ENCODE peak calls at places on chromosomes 6 and 20, in nine cellular contexts. One of them, this sample, is unnamed. For H3K27me3, the result is how much of the 10 kb centered on the place peaks cover.

GRCh38 chr6:165985926-165986646 is 181.6 kb downstream of the TBXT start:
- DNase-seq in psoas muscle: no peak
- DNase-seq in lung: no peak
- DNase-seq in right lobe of liver: no peak
- DNase-seq in fibroblast of lung: no peak
- DNase-seq in cardiac muscle cell: peak
- DNase-seq in breast epithelium: no peak
- DNase-seq in CD4-positive, alpha-beta T cell: no peak
- DNase-seq in ascending aorta: no peak
- DNase-seq in this sample: no peak

GRCh38 chr20:62367483-62368302 is 581 bp upstream of the LAMA5 start:
- DNase-seq in psoas muscle: peak
- DNase-seq in lung: no peak
- DNase-seq in right lobe of liver: peak
- DNase-seq in fibroblast of lung: no peak
- DNase-seq in cardiac muscle cell: peak
- DNase-seq in breast epithelium: no peak
- DNase-seq in CD4-positive, alpha-beta T cell: no peak
- DNase-seq in ascending aorta: no peak
- DNase-seq in this sample: no peak

GRCh38 chr6:142302427-142303190 is 802 bp downstream of the ADGRG6 start:
- DNase-seq in psoas muscle: no peak
- DNase-seq in lung: peak
- DNase-seq in right lobe of liver: no peak
- DNase-seq in fibroblast of lung: no peak
- DNase-seq in cardiac muscle cell: no peak
- DNase-seq in breast epithelium: peak
- DNase-seq in CD4-positive, alpha-beta T cell: no peak
- DNase-seq in ascending aorta: no peak
- DNase-seq in this sample: no peak

GRCh38 chr20:14583413-14583812 is 246.0 kb upstream of the FLRT3 start:
- DNase-seq in psoas muscle: no peak
- DNase-seq in lung: no peak
- DNase-seq in right lobe of liver: no peak
- DNase-seq in fibroblast of lung: no peak
- DNase-seq in cardiac muscle cell: no peak
- DNase-seq in breast epithelium: no peak
- DNase-seq in CD4-positive, alpha-beta T cell: no peak
- DNase-seq in ascending aorta: no peak
- DNase-seq in this sample: no peak

GRCh38 chr6:25484900-25485299 is 167.1 kb upstream of the SCGN start:
- DNase-seq in psoas muscle: no peak
- DNase-seq in lung: no peak
- DNase-seq in right lobe of liver: no peak
- DNase-seq in fibroblast of lung: no peak
- DNase-seq in cardiac muscle cell: no peak
- DNase-seq in breast epithelium: no peak
- DNase-seq in CD4-positive, alpha-beta T cell: no peak
- DNase-seq in ascending aorta: no peak
- DNase-seq in this sample: no peak

GRCh38 chr6:72367439-72367838 is 254.4 kb upstream of the KCNQ5 start:
- DNase-seq in psoas muscle: no peak
- DNase-seq in lung: no peak
- DNase-seq in right lobe of liver: no peak
- DNase-seq in fibroblast of lung: no peak
- DNase-seq in cardiac muscle cell: no peak
- DNase-seq in breast epithelium: no peak
- DNase-seq in CD4-positive, alpha-beta T cell: no peak
- DNase-seq in ascending aorta: no peak
- DNase-seq in this sample: no peak

GRCh38 chr6:168232989-168233874 is 86.3 kb downstream of the DACT2 start:
- DNase-seq in psoas muscle: no peak
- DNase-seq in lung: no peak
- DNase-seq in right lobe of liver: no peak
- DNase-seq in fibroblast of lung: no peak
- DNase-seq in cardiac muscle cell: peak
- DNase-seq in breast epithelium: no peak
- DNase-seq in CD4-positive, alpha-beta T cell: no peak
- DNase-seq in ascending aorta: no peak
- DNase-seq in this sample: no peak

GRCh38 chr6:99514089-99514488 is 1.1 kb downstream of the USP45 start:
- DNase-seq in psoas muscle: no peak
- DNase-seq in lung: no peak
- DNase-seq in right lobe of liver: no peak
- DNase-seq in fibroblast of lung: peak
- DNase-seq in cardiac muscle cell: peak
- DNase-seq in breast epithelium: no peak
- DNase-seq in CD4-positive, alpha-beta T cell: no peak
- DNase-seq in ascending aorta: no peak
- DNase-seq in this sample: no peak

GRCh38 chr6:73309784-73310502 is 44.1 kb downstream of the DPPA5 start:
- DNase-seq in psoas muscle: peak
- DNase-seq in lung: peak
- DNase-seq in right lobe of liver: peak
- DNase-seq in fibroblast of lung: peak
- DNase-seq in cardiac muscle cell: peak
- DNase-seq in breast epithelium: no peak
- DNase-seq in CD4-positive, alpha-beta T cell: peak
- DNase-seq in ascending aorta: no peak
- DNase-seq in this sample: no peak

GRCh38 chr20:46649965-46650542 is 1.2 kb downstream of the SLC13A3 start:
- DNase-seq in psoas muscle: no peak
- DNase-seq in lung: no peak
- DNase-seq in right lobe of liver: no peak
- DNase-seq in fibroblast of lung: no peak
- DNase-seq in cardiac muscle cell: no peak
- DNase-seq in breast epithelium: no peak
- DNase-seq in CD4-positive, alpha-beta T cell: no peak
- DNase-seq in ascending aorta: no peak
- DNase-seq in this sample: no peak

GRCh38 chr6:118679293-118679692 is 27.9 kb upstream of the CEP85L start:
- DNase-seq in psoas muscle: no peak
- DNase-seq in lung: no peak
- DNase-seq in right lobe of liver: no peak
- DNase-seq in fibroblast of lung: peak
- DNase-seq in cardiac muscle cell: no peak
- DNase-seq in breast epithelium: no peak
- DNase-seq in CD4-positive, alpha-beta T cell: no peak
- DNase-seq in ascending aorta: no peak
- DNase-seq in this sample: no peak

GRCh38 chr20:60254901-60255411 is 296.7 kb downstream of the CDH26 start:
- DNase-seq in psoas muscle: no peak
- DNase-seq in lung: no peak
- DNase-seq in right lobe of liver: no peak
- DNase-seq in fibroblast of lung: peak
- DNase-seq in cardiac muscle cell: peak
- DNase-seq in breast epithelium: peak
- DNase-seq in CD4-positive, alpha-beta T cell: no peak
- DNase-seq in ascending aorta: no peak
- DNase-seq in this sample: peak

GRCh38 chr20:57215826-57216471 is 50.5 kb downstream of the BMP7 start:
- DNase-seq in psoas muscle: no peak
- DNase-seq in lung: no peak
- DNase-seq in right lobe of liver: no peak
- DNase-seq in fibroblast of lung: no peak
- DNase-seq in cardiac muscle cell: no peak
- DNase-seq in breast epithelium: no peak
- DNase-seq in CD4-positive, alpha-beta T cell: no peak
- DNase-seq in ascending aorta: no peak
- DNase-seq in this sample: no peak

GRCh38 chr6:107813555-107814194 is 10.4 kb downstream of the SCML4 start:
- DNase-seq in psoas muscle: no peak
- DNase-seq in lung: no peak
- DNase-seq in right lobe of liver: no peak
- DNase-seq in fibroblast of lung: no peak
- DNase-seq in cardiac muscle cell: no peak
- DNase-seq in breast epithelium: no peak
- DNase-seq in CD4-positive, alpha-beta T cell: no peak
- DNase-seq in ascending aorta: no peak
- DNase-seq in this sample: peak

GRCh38 chr6:31354788-31355539 is 2.0 kb downstream of the HLA-B start:
- DNase-seq in psoas muscle: no peak
- DNase-seq in lung: no peak
- DNase-seq in right lobe of liver: no peak
- DNase-seq in fibroblast of lung: no peak
- DNase-seq in cardiac muscle cell: no peak
- DNase-seq in breast epithelium: no peak
- DNase-seq in CD4-positive, alpha-beta T cell: no peak
- DNase-seq in ascending aorta: no peak
- DNase-seq in this sample: no peak

DNA sequence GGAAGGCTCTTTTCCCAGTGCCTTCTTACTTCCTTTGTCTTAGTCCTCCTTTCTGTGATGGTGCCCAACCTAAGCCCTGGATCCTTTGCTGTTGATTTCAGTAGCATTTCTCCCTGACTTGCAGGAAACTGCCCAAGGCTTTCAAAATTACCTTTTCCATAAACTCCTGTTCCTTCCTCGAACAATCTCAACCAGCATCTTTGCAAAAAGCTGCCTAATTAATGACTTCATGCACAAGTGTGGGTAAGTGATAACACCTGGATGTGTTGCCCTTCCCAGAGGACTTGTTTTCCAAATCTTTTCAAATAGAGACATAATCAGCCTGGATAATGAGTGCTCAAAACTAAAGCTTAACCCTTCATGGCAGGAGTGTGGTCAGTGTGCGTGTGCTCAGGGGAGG is 117.9 kb downstream of the PCSK2 start:
- DNase-seq in psoas muscle: no peak
- DNase-seq in lung: no peak
- DNase-seq in right lobe of liver: no peak
- DNase-seq in fibroblast of lung: no peak
- DNase-seq in cardiac muscle cell: no peak
- DNase-seq in breast epithelium: no peak
- DNase-seq in CD4-positive, alpha-beta T cell: no peak
- DNase-seq in ascending aorta: no peak
- DNase-seq in this sample: no peak
- H3K27me3 ChIP-seq in psoas muscle: under half
- H3K27me3 ChIP-seq in lung: under half
- H3K27me3 ChIP-seq in right lobe of liver: under half
- H3K27me3 ChIP-seq in fibroblast of lung: under half
- H3K27me3 ChIP-seq in cardiac muscle cell: under half
- H3K27me3 ChIP-seq in breast epithelium: under half
- H3K27me3 ChIP-seq in CD4-positive, alpha-beta T cell: under half
- H3K27me3 ChIP-seq in ascending aorta: under half
- H3K27me3 ChIP-seq in this sample: under half

GRCh38 chr6:38212116-38212515 is 392.6 kb downstream of the ZFAND3 start:
- DNase-seq in psoas muscle: no peak
- DNase-seq in lung: no peak
- DNase-seq in right lobe of liver: no peak
- DNase-seq in fibroblast of lung: no peak
- DNase-seq in cardiac muscle cell: no peak
- DNase-seq in breast epithelium: no peak
- DNase-seq in CD4-positive, alpha-beta T cell: no peak
- DNase-seq in ascending aorta: no peak
- DNase-seq in this sample: no peak
- H3K27ac ChIP-seq in psoas muscle: no peak
- H3K27ac ChIP-seq in lung: no peak
- H3K27ac ChIP-seq in right lobe of liver: no peak
- H3K27ac ChIP-seq in fibroblast of lung: no peak
- H3K27ac ChIP-seq in cardiac muscle cell: peak
- H3K27ac ChIP-seq in breast epithelium: no peak
- H3K27ac ChIP-seq in CD4-positive, alpha-beta T cell: no peak
- H3K27ac ChIP-seq in ascending aorta: peak
- H3K27ac ChIP-seq in this sample: no peak

GRCh38 chr20:49951160-49951559 is 15.0 kb downstream of the RNF114 start:
- DNase-seq in psoas muscle: no peak
- DNase-seq in lung: no peak
- DNase-seq in right lobe of liver: no peak
- DNase-seq in fibroblast of lung: peak
- DNase-seq in cardiac muscle cell: peak
- DNase-seq in breast epithelium: no peak
- DNase-seq in CD4-positive, alpha-beta T cell: no peak
- DNase-seq in ascending aorta: no peak
- DNase-seq in this sample: no peak

GRCh38 chr20:49948178-49948577 is 12.0 kb downstream of the RNF114 start:
- DNase-seq in psoas muscle: no peak
- DNase-seq in lung: no peak
- DNase-seq in right lobe of liver: no peak
- DNase-seq in fibroblast of lung: no peak
- DNase-seq in cardiac muscle cell: no peak
- DNase-seq in breast epithelium: no peak
- DNase-seq in CD4-positive, alpha-beta T cell: no peak
- DNase-seq in ascending aorta: no peak
- DNase-seq in this sample: no peak

GRCh38 chr20:49945701-49946477 is 9.7 kb downstream of the RNF114 start:
- DNase-seq in psoas muscle: no peak
- DNase-seq in lung: no peak
- DNase-seq in right lobe of liver: no peak
- DNase-seq in fibroblast of lung: no peak
- DNase-seq in cardiac muscle cell: no peak
- DNase-seq in breast epithelium: no peak
- DNase-seq in CD4-positive, alpha-beta T cell: no peak
- DNase-seq in ascending aorta: no peak
- DNase-seq in this sample: no peak

GRCh38 chr20:49945306-49945700 is 9.1 kb downstream of the RNF114 start:
- DNase-seq in psoas muscle: no peak
- DNase-seq in lung: no peak
- DNase-seq in right lobe of liver: no peak
- DNase-seq in fibroblast of lung: no peak
- DNase-seq in cardiac muscle cell: no peak
- DNase-seq in breast epithelium: no peak
- DNase-seq in CD4-positive, alpha-beta T cell: no peak
- DNase-seq in ascending aorta: no peak
- DNase-seq in this sample: no peak

DNA sequence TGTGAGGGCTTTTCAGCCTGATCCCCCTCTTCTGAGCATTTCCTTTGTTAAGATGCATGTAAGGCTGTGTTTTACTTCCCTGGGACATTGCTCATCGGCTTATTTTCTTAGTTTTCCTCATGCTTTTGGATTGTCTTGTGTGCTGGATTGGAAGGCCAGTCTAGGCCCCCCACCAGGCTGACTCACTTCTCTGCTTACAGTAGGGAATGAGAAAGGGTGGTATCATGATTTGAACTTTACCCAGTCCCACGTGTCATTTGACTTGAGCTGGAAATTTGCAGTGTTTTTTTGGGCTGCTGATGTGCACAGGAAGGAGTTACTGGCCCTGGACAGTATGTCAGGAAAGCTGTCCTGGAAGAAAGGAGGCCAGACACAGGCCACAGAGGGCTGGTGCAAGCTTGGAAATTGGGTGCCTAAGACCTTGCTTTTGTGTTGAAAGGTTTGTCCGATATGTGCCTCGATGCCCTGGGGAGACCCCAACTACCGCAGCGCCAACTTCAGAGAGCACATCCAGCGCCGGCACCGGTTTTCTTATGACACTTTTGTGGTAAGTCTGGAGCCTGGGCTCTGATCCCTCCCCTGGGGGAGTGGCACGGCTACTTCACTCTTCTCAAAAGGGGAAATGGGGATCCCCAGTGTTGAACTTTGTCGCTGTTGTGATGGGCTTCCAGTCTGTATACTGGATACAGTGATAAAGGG is 12.8 kb downstream of the RNF114 start:
- DNase-seq in psoas muscle: no peak
- DNase-seq in lung: no peak
- DNase-seq in right lobe of liver: no peak
- DNase-seq in fibroblast of lung: peak
- DNase-seq in cardiac muscle cell: peak
- DNase-seq in breast epithelium: no peak
- DNase-seq in CD4-positive, alpha-beta T cell: no peak
- DNase-seq in ascending aorta: no peak
- DNase-seq in this sample: no peak
- H3K27me3 ChIP-seq in psoas muscle: under half
- H3K27me3 ChIP-seq in lung: under half
- H3K27me3 ChIP-seq in right lobe of liver: under half
- H3K27me3 ChIP-seq in fibroblast of lung: under half
- H3K27me3 ChIP-seq in cardiac muscle cell: under half
- H3K27me3 ChIP-seq in breast epithelium: under half
- H3K27me3 ChIP-seq in CD4-positive, alpha-beta T cell: under half
- H3K27me3 ChIP-seq in ascending aorta: under half
- H3K27me3 ChIP-seq in this sample: under half

GRCh38 chr6:160088069-160088773 is 33.4 kb upstream of the SLC22A1 start:
- DNase-seq in psoas muscle: peak
- DNase-seq in lung: peak
- DNase-seq in right lobe of liver: no peak
- DNase-seq in fibroblast of lung: peak
- DNase-seq in cardiac muscle cell: peak
- DNase-seq in breast epithelium: peak
- DNase-seq in CD4-positive, alpha-beta T cell: no peak
- DNase-seq in ascending aorta: no peak
- DNase-seq in this sample: peak
- H3K27ac ChIP-seq in psoas muscle: no peak
- H3K27ac ChIP-seq in lung: no peak
- H3K27ac ChIP-seq in right lobe of liver: peak
- H3K27ac ChIP-seq in fibroblast of lung: no peak
- H3K27ac ChIP-seq in cardiac muscle cell: no peak
- H3K27ac ChIP-seq in breast epithelium: no peak
- H3K27ac ChIP-seq in CD4-positive, alpha-beta T cell: no peak
- H3K27ac ChIP-seq in ascending aorta: peak
- H3K27ac ChIP-seq in this sample: no peak